ENCODE peak calls at places on chromosomes 13 and 19, in five cellular contexts. Z is fibroblast of lung, F is coronary artery, W is tibial nerve, G is substantia nigra. X is an unnamed sample.

GRCh38 chr19:2982983-2983350 is 5.6 kb downstream of the TLE6 start:
- DNase-seq in Z (peak), F (peak), W (peak), G (peak), X (peak)

GRCh38 chr13:32060319-32060924 is 28.8 kb downstream of the FRY start:
- DNase-seq in Z (no peak), F (no peak), W (no peak), G (no peak), X (no peak)

GRCh38 chr19:11092181-11092538 is 2.9 kb downstream of the LDLR start:
- DNase-seq in Z (peak), F (no peak), W (no peak), G (no peak), X (no peak)

GRCh38 chr19:9431475-9431874 is 3.9 kb downstream of the ZNF266 start:
- DNase-seq in Z (no peak), F (no peak), W (no peak), G (no peak), X (no peak)

GRCh38 chr19:14138576-14139265 is 2.3 kb upstream of the ASF1B start:
- DNase-seq in Z (peak), F (no peak), W (no peak), G (no peak), X (no peak)

GRCh38 chr19:3433313-3433712 is 47.0 kb downstream of the SMIM24 start:
- DNase-seq in Z (no peak), F (no peak), W (no peak), G (no peak), X (no peak)

GRCh38 chr13:35389535-35389934 is 87.0 kb downstream of the MAB21L1 start:
- DNase-seq in Z (no peak), F (no peak), W (no peak), G (no peak), X (no peak)

GRCh38 chr13:40200273-40200978 is 466.0 kb downstream of the FOXO1 start:
- DNase-seq in Z (no peak), F (no peak), W (no peak), G (no peak), X (no peak)

GRCh38 chr19:12995596-12996541 is 594 bp downstream of the NFIX start:
- DNase-seq in Z (no peak), F (no peak), W (no peak), G (no peak), X (no peak)

GRCh38 chr13:99371956-99372355 is 64.8 kb upstream of the GPR183 start:
- DNase-seq in Z (no peak), F (peak), W (no peak), G (no peak), X (no peak)

GRCh38 chr13:76684336-76684735 is 201.9 kb downstream of the KCTD12 start:
- DNase-seq in Z (no peak), F (no peak), W (no peak), G (no peak), X (no peak)

GRCh38 chr19:52997975-52998374 is 15.7 kb upstream of the ERVV-1 start:
- DNase-seq in Z (no peak), F (no peak), W (no peak), G (no peak), X (no peak)

GRCh38 chr13:43493496-43494000 is 293.2 kb downstream of the ENOX1 start:
- DNase-seq in Z (no peak), F (no peak), W (no peak), G (no peak), X (no peak)

GRCh38 chr13:45180303-45180702 is 20.5 kb downstream of the KCTD4 start:
- DNase-seq in Z (no peak), F (no peak), W (no peak), G (no peak), X (no peak)

GRCh38 chr19:54325194-54325621 is 12.2 kb upstream of the LILRA5 start:
- DNase-seq in Z (no peak), F (no peak), W (no peak), G (no peak), X (no peak)

GRCh38 chr19:40423938-40424337 is 1.9 kb downstream of the SERTAD1 start:
- DNase-seq in Z (no peak), F (no peak), W (no peak), G (no peak), X (no peak)

DNA sequence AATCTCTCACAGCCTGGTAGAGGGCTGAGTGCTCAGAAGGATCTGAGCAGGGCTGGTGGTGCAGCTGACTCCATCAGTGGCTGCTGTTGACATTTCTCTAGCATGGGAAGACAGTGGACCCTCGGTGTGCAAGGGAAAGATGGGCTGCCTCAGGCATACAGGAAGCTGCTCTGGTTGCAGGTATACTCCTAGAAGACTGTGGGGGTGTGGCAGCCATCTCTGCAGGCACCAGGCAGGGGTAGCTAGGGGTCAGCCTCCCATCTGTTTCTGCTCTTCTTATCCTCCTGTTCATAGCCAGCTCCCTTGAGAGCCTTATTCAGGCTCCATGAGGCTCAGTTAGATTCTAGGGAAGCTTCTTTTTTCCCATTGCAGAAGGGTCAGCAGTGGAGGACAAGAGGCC is 475.5 kb downstream of the TSHZ3 start:
- DNase-seq in Z (no peak), F (peak), W (no peak), G (no peak), X (no peak)
- H3K27ac ChIP-seq in Z (no peak), F (no peak), W (no peak), G (no peak), X (no peak)

GRCh38 chr19:55680339-55681130 is 5.5 kb downstream of the EPN1 start:
- DNase-seq in Z (no peak), F (no peak), W (no peak), G (no peak), X (no peak)
- H3K27ac ChIP-seq in Z (no peak), F (no peak), W (no peak), G (no peak), X (no peak)

GRCh38 chr19:5814123-5814839 is 9.4 kb downstream of the NRTN start:
- DNase-seq in Z (no peak), F (no peak), W (no peak), G (no peak), X (no peak)
- H3K27ac ChIP-seq in Z (no peak), F (no peak), W (no peak), G (no peak), X (no peak)

DNA sequence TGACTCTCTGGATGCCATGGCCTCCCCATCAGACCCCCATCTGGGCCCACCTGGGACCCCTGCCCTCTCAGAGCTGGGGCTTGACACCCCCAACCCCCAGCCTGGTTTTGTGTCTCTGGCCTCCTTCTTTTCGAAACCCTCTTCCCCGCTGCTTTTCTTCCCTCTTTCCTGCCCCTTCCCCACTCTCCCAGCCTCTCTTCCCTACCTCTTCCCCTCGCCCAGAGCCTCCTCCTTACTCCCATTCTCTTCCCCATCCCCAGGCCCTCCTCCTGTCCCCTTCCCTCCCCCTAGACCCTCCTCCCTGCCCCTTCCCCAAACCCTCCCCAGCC is 2.1 kb downstream of the TNFSF9 start:
- DNase-seq in Z (no peak), F (no peak), W (no peak), G (no peak), X (no peak)
- H3K27ac ChIP-seq in Z (no peak), F (no peak), W (no peak), G (no peak), X (no peak)

GRCh38 chr19:45764947-45765346 is 4.1 kb downstream of the SIX5 start:
- DNase-seq in Z (no peak), F (no peak), W (no peak), G (no peak), X (no peak)

GRCh38 chr19:45763691-45764294 is 5.3 kb downstream of the SIX5 start:
- DNase-seq in Z (no peak), F (no peak), W (no peak), G (no peak), X (no peak)

GRCh38 chr19:45762870-45763631 is 6.0 kb downstream of the SIX5 start:
- DNase-seq in Z (no peak), F (no peak), W (no peak), G (no peak), X (no peak)

GRCh38 chr19:45765365-45766292 is 3.4 kb downstream of the SIX5 start:
- DNase-seq in Z (no peak), F (no peak), W (no peak), G (no peak), X (no peak)

DNA sequence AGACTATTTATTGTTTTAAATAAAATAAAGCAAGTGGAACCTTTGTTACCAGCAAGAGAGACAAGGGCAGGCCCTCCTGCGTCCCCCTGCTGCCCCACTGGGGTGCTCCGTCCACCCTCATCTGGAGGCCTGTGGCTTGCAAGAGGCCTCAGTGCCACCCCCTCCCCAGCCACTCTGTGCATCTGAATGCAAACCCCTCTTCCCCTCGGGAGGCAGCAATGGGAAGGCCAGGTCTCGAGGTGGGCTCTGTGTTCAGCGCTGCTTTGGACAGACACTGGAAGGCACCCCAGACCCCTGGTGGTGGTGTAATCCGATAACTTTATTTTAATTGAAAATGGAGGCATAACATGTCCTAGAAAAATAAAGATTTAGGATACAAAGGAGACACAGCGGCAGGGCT is 4.6 kb downstream of the SIX5 start:
- DNase-seq in Z (no peak), F (no peak), W (no peak), G (no peak), X (no peak)
- H3K27ac ChIP-seq in Z (no peak), F (peak), W (peak), G (no peak), X (no peak)

GRCh38 chr19:45440259-45440638 is 16.5 kb upstream of the ERCC1 start:
- DNase-seq in Z (no peak), F (no peak), W (no peak), G (no peak), X (no peak)
- H3K27ac ChIP-seq in Z (peak), F (peak), W (peak), G (peak), X (peak)

GRCh38 chr13:68174905-68175304 is 944.8 kb upstream of the PCDH9 start:
- DNase-seq in Z (no peak), F (no peak), W (no peak), G (no peak), X (no peak)
- H3K27ac ChIP-seq in Z (no peak), F (no peak), W (no peak), G (no peak), X (no peak)